ENCODE peak calls at places on chromosomes 6 and 20, in four cellular contexts. Z is left cardiac atrium, M is lung microvascular endothelial cell, W is PC-9. B is an unnamed sample.

GRCh38 chr6:53233309-53233708 is 84.7 kb upstream of the GCM1 start:
- DNase-seq in Z (no peak), M (no peak), W (no peak), B (no peak)

GRCh38 chr6:158565122-158565429 is 5.2 kb downstream of the TMEM181 start:
- DNase-seq in Z (no peak), M (no peak), W (no peak), B (no peak)

GRCh38 chr6:78345882-78346281 is 521.5 kb upstream of the IRAK1BP1 start:
- DNase-seq in Z (no peak), M (no peak), W (no peak), B (no peak)

GRCh38 chr6:32212076-32212760 is 11.6 kb downstream of the NOTCH4 start:
- DNase-seq in Z (no peak), M (no peak), W (no peak), B (no peak)

GRCh38 chr6:88609973-88610372 is 353.4 kb downstream of the RNGTT start:
- DNase-seq in Z (no peak), M (no peak), W (no peak), B (no peak)

GRCh38 chr6:67248077-67248476 is 1387.0 kb upstream of the ADGRB3 start:
- DNase-seq in Z (no peak), M (no peak), W (no peak), B (no peak)

GRCh38 chr6:33439956-33440648 is 14.3 kb upstream of the ZBTB9 start:
- DNase-seq in Z (no peak), M (no peak), W (no peak), B (no peak)

GRCh38 chr6:16223362-16223761 is 15.0 kb upstream of the GMPR start:
- DNase-seq in Z (no peak), M (no peak), W (no peak), B (no peak)

GRCh38 chr20:61595216-61595615 is 343.2 kb downstream of the CDH4 start:
- DNase-seq in Z (no peak), M (no peak), W (no peak), B (no peak)

GRCh38 chr20:20606046-20606445 is 106.4 kb downstream of the RALGAPA2 start:
- DNase-seq in Z (no peak), M (no peak), W (no peak), B (no peak)